ENCODE peak calls at places on chromosomes 1 and 21, in four cellular contexts. One of them, this sample, is unnamed.

GRCh38 chr21:33937931-33938339 is 22.3 kb upstream of the ATP5PO start:
- DNase-seq in GM23338: no peak
- DNase-seq in mesothelial cell of epicardium: no peak
- DNase-seq in HFFc6: no peak
- DNase-seq in this sample: no peak

GRCh38 chr1:61449410-61449809 is 275.5 kb downstream of the TM2D1 start:
- DNase-seq in GM23338: no peak
- DNase-seq in mesothelial cell of epicardium: no peak
- DNase-seq in HFFc6: no peak
- DNase-seq in this sample: no peak

GRCh38 chr1:223258751-223259177 is 105.2 kb downstream of the SUSD4 start:
- DNase-seq in mesothelial cell of epicardium: no peak
- DNase-seq in HFFc6: peak; percentile 29
- DNase-seq in GM23338: no peak
- DNase-seq in this sample: no peak

GRCh38 chr1:21149430-21149861 is 27.3 kb downstream of the EIF4G3 start:
- DNase-seq in HFFc6: peak; percentile 84
- DNase-seq in GM23338: no peak
- DNase-seq in mesothelial cell of epicardium: no peak
- DNase-seq in this sample: no peak

GRCh38 chr1:2115922-2116341 is 65.7 kb downstream of the PRKCZ start:
- DNase-seq in HFFc6: no peak
- DNase-seq in mesothelial cell of epicardium: no peak
- DNase-seq in GM23338: peak; percentile 89
- DNase-seq in this sample: no peak

GRCh38 chr1:229254910-229255541 is 15.9 kb upstream of the RAB4A start:
- DNase-seq in GM23338: peak; percentile 65
- DNase-seq in HFFc6: no peak
- DNase-seq in mesothelial cell of epicardium: no peak
- DNase-seq in this sample: no peak

GRCh38 chr21:44403106-44404020 is 49.9 kb downstream of the TRPM2 start:
- DNase-seq in GM23338: no peak
- DNase-seq in HFFc6: no peak
- DNase-seq in mesothelial cell of epicardium: no peak
- DNase-seq in this sample: no peak

GRCh38 chr1:203985044-203985443 is 87.9 kb upstream of the SOX13 start:
- DNase-seq in HFFc6: no peak
- DNase-seq in mesothelial cell of epicardium: no peak
- DNase-seq in GM23338: peak; percentile 97
- DNase-seq in this sample: no peak

GRCh38 chr1:27341525-27342252 is at the start of gene SYTL1:
- DNase-seq in HFFc6: peak; percentile 57
- DNase-seq in mesothelial cell of epicardium: no peak
- DNase-seq in GM23338: peak; percentile 80
- DNase-seq in this sample: no peak

GRCh38 chr1:61455400-61455799 is 269.5 kb downstream of the TM2D1 start:
- DNase-seq in HFFc6: no peak
- DNase-seq in GM23338: peak; percentile 43
- DNase-seq in mesothelial cell of epicardium: no peak
- DNase-seq in this sample: no peak

GRCh38 chr1:211601982-211602644 is 23.2 kb upstream of the SLC30A1 start:
- DNase-seq in HFFc6: no peak
- DNase-seq in mesothelial cell of epicardium: no peak
- DNase-seq in GM23338: no peak
- DNase-seq in this sample: no peak

GRCh38 chr1:206798384-206798996 is 26.2 kb upstream of the IL10 start:
- DNase-seq in GM23338: no peak
- DNase-seq in mesothelial cell of epicardium: no peak
- DNase-seq in HFFc6: no peak
- DNase-seq in this sample: no peak
- TF ChIP-seq CTCF in GM23338: no peak
- TF ChIP-seq CTCF in mesothelial cell of epicardium: no peak
- TF ChIP-seq CTCF in HFFc6: peak; percentile 7
- TF ChIP-seq CTCF in this sample: no peak

GRCh38 chr1:227792216-227793078 is 23.0 kb upstream of the PRSS38 start:
- DNase-seq in HFFc6: no peak
- DNase-seq in mesothelial cell of epicardium: no peak
- DNase-seq in GM23338: peak; percentile 21
- DNase-seq in this sample: no peak
- TF ChIP-seq CTCF in HFFc6: peak; percentile 54
- TF ChIP-seq CTCF in mesothelial cell of epicardium: no peak
- TF ChIP-seq CTCF in GM23338: peak; percentile 39
- TF ChIP-seq CTCF in this sample: peak; percentile 19

DNA sequence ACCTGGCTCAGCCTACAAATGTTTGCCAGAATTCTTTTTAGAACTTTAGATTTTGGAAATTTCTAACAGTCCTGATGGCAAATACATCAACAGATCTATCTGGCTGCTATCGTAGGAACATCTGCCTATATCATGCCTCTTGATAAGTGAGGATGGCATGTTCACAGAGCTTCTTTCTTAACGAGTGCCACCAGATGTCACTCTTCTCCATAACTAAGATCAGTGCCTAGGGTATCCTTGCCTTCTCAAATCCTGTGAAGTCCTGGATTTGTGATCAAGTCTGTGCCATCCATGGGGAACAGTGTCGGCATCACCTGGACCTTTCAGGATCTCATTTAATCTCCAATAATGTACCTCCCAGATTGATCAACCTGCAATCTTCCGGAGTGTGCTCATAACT is 36.5 kb upstream of the CD5L start:
- DNase-seq in HFFc6: peak; percentile 35
- DNase-seq in GM23338: peak; percentile 76
- DNase-seq in mesothelial cell of epicardium: no peak
- DNase-seq in this sample: no peak
- TF ChIP-seq CTCF in HFFc6: peak; percentile 73
- TF ChIP-seq CTCF in GM23338: peak; percentile 65
- TF ChIP-seq CTCF in mesothelial cell of epicardium: no peak
- TF ChIP-seq CTCF in this sample: peak; percentile 51

GRCh38 chr1:195580988-195581387 is 1027.3 kb downstream of the KCNT2 start:
- DNase-seq in HFFc6: no peak
- DNase-seq in mesothelial cell of epicardium: no peak
- DNase-seq in GM23338: peak; percentile 12
- DNase-seq in this sample: no peak
- TF ChIP-seq CTCF in HFFc6: peak; percentile 61
- TF ChIP-seq CTCF in mesothelial cell of epicardium: peak; percentile 62
- TF ChIP-seq CTCF in GM23338: peak; percentile 46
- TF ChIP-seq CTCF in this sample: peak; percentile 55

DNA sequence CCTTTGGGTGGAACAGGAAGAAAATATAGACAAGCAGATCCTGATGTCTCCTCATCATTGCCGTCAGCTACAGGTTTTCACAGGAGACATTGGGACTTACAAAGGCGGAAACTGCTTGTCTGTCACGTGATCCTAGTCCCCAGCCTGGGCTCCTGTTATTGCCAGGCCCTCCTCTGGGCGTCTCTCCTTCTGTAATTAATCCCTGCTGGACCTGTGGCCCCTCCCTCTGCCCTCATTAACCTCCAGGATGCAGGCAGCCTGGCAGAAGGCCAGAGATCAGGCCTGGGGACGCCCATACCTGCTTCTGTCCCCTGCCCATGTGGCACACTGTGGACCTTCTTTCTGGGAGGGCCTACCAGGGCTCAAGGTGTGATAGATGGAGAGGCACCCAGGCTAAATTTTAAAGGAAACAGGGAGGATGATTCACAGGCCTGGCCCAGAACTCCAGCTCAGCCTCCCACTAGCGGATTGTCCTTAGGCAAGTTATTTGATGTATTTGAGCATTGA is 2.4 kb downstream of the S100A5 start:
- DNase-seq in HFFc6: peak; percentile 62
- DNase-seq in GM23338: peak; percentile 85
- DNase-seq in mesothelial cell of epicardium: no peak
- DNase-seq in this sample: no peak
- TF ChIP-seq CTCF in HFFc6: peak; percentile 17
- TF ChIP-seq CTCF in GM23338: peak; percentile 9
- TF ChIP-seq CTCF in mesothelial cell of epicardium: no peak
- TF ChIP-seq CTCF in this sample: no peak

GRCh38 chr1:155001438-155001687 is 1.2 kb upstream of the ZBTB7B start:
- DNase-seq in GM23338: no peak
- DNase-seq in mesothelial cell of epicardium: no peak
- DNase-seq in HFFc6: no peak
- DNase-seq in this sample: no peak

GRCh38 chr1:155003227-155003765 is 694 bp downstream of the ZBTB7B start:
- DNase-seq in HFFc6: no peak
- DNase-seq in GM23338: peak; percentile 59
- DNase-seq in mesothelial cell of epicardium: no peak
- DNase-seq in this sample: no peak

GRCh38 chr1:155001688-155002474 is 721 bp upstream of the ZBTB7B start:
- DNase-seq in HFFc6: peak; percentile 98
- DNase-seq in GM23338: peak; percentile 100
- DNase-seq in mesothelial cell of epicardium: peak; percentile 99
- DNase-seq in this sample: peak; percentile 98

GRCh38 chr1:155003766-155004351 is 1.3 kb downstream of the ZBTB7B start:
- DNase-seq in mesothelial cell of epicardium: no peak
- DNase-seq in HFFc6: peak; percentile 33
- DNase-seq in GM23338: peak; percentile 87
- DNase-seq in this sample: no peak

DNA sequence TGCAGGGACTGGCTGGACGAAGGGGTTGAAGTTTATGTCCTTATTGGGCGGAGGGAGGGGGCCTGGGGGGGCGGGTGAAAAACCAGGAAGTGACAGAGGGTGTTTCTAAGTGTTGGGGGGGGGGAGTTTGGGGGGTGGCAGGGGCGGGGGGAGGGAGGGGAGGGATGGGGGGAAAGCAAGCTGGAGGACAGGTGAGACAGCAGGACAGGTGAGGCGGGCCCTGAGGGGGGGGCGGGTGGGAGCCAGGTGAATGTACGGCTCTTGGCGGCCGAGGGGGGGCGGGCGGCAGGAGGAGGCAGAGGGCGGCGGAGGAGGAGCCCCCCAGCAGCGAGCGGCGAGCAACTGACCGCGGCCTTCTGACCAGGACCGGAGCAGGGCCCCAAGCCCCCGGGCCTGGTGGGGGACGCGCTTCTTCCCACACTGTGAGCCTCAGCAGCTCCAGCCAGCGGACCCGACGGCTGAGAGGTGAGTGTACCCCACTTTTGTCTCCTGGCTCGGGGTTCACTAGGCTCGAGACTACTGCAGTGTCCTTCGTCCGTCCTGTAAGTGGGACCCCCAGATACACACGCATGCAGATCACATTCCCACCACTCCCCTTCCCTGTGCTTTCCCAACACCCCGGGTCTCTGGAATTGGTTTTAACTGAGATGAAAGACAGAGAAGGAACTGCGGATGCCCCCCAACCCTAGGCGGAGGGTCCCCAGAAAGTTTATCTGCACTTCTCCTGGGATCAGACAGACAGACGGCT is at the start of gene ZBTB7B:
- DNase-seq in GM23338: no peak
- DNase-seq in mesothelial cell of epicardium: no peak
- DNase-seq in HFFc6: no peak
- DNase-seq in this sample: no peak
- TF ChIP-seq CTCF in GM23338: no peak
- TF ChIP-seq CTCF in mesothelial cell of epicardium: no peak
- TF ChIP-seq CTCF in HFFc6: no peak
- TF ChIP-seq CTCF in this sample: no peak

DNA sequence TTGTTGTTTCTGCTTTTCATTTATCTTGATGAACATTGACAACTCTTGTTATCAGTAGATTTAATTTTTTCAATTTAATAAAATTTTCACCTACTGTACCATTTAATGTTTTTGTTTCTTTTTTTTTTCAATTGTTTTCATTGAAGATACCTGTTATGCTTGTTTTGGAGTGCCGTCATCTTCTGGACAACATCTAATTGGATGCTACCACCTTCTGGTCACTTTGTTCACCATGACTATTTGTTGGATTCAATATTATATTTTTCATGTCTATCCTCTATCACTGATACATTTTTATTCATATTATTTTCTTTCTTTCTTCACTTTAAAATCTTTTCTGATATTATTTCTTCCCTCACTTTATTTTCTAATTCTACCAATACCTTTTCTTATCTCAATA is 14.0 kb downstream of the KRTAP21-2 start:
- DNase-seq in mesothelial cell of epicardium: no peak
- DNase-seq in HFFc6: no peak
- DNase-seq in GM23338: no peak
- DNase-seq in this sample: no peak
- TF ChIP-seq CTCF in mesothelial cell of epicardium: no peak
- TF ChIP-seq CTCF in HFFc6: no peak
- TF ChIP-seq CTCF in GM23338: no peak
- TF ChIP-seq CTCF in this sample: no peak

GRCh38 chr1:180230416-180230790 is 339 bp downstream of the LHX4 start:
- DNase-seq in HFFc6: no peak
- DNase-seq in mesothelial cell of epicardium: no peak
- DNase-seq in GM23338: peak; percentile 63
- DNase-seq in this sample: no peak

GRCh38 chr1:180230791-180231505 is 884 bp downstream of the LHX4 start:
- DNase-seq in HFFc6: peak; percentile 30
- DNase-seq in mesothelial cell of epicardium: peak; percentile 50
- DNase-seq in GM23338: peak; percentile 91
- DNase-seq in this sample: no peak

GRCh38 chr1:180233191-180234011 is 3.3 kb downstream of the LHX4 start:
- DNase-seq in HFFc6: no peak
- DNase-seq in mesothelial cell of epicardium: no peak
- DNase-seq in GM23338: no peak
- DNase-seq in this sample: no peak

GRCh38 chr1:180232521-180233043 is 2.5 kb downstream of the LHX4 start:
- DNase-seq in mesothelial cell of epicardium: no peak
- DNase-seq in HFFc6: no peak
- DNase-seq in GM23338: peak; percentile 58
- DNase-seq in this sample: no peak

DNA sequence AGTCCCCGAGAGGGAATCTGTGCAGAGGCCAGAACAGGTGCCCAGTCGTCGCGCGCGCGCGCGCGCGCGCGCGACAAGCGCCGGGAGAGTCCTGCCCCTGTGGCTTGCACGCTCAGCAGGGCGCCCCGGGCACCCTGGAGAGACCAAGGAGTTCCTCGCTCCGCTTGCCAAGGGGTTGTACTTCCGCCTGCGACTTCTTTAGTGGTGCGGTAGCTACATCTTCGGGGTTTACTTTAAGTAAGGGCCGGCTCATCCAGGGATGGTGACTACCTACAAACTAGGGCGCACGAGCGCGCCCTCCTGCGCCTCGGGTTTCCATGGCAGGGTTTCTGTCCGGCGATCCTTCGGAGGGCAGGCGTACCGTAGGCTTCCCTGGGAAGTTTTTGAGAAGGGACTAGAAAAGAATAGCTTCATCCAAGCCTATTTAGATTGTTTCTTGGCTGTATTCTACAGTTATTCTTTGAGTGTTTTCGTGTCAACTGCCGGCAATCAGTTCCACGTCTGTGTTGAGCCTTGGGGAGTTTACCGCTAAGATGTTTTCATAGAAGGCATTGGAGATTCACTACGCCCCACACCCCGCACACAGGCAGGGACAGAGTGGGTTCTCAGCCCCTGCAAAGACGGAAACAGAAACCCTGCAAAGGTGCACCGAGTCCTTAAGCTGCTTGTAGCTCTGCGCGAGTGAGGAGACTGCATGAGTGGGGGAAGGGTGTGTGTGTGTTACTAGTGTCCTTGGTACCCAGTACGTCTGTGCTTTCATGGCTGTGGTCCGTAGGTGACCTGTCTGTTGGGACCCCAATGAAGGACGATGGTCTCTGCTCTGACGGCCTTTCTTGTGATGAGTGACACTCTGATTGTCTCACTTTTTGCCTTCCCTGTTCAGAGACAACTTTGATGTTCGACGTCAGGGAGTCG is 1.7 kb downstream of the LHX4 start:
- DNase-seq in mesothelial cell of epicardium: no peak
- DNase-seq in HFFc6: no peak
- DNase-seq in GM23338: peak; percentile 85
- DNase-seq in this sample: no peak
- TF ChIP-seq CTCF in mesothelial cell of epicardium: no peak
- TF ChIP-seq CTCF in HFFc6: peak; percentile 12
- TF ChIP-seq CTCF in GM23338: peak; percentile 32
- TF ChIP-seq CTCF in this sample: no peak

This sample was measured in neural crest cell.